ENCODE peak calls at places on chromosomes 7 and 10, in four cellular contexts. One of them, this sample, is unnamed.

GRCh38 chr7:99579956-99580777 is 17.9 kb upstream of the TMEM225B start:
- DNase-seq in SJSA1: peak
- DNase-seq in fibroblast of villous mesenchyme: peak
- DNase-seq in HuH-7: peak
- DNase-seq in this sample: no peak

GRCh38 chr7:7529328-7529727 is 6.3 kb downstream of the COL28A1 start:
- DNase-seq in SJSA1: no peak
- DNase-seq in fibroblast of villous mesenchyme: no peak
- DNase-seq in HuH-7: no peak
- DNase-seq in this sample: no peak

GRCh38 chr7:130160455-130160854 is 44.8 kb downstream of the TMEM209 start:
- DNase-seq in SJSA1: no peak
- DNase-seq in fibroblast of villous mesenchyme: no peak
- DNase-seq in HuH-7: no peak
- DNase-seq in this sample: no peak

GRCh38 chr10:24255907-24256306 is 47.0 kb downstream of the KIAA1217 start:
- DNase-seq in SJSA1: no peak
- DNase-seq in fibroblast of villous mesenchyme: no peak
- DNase-seq in HuH-7: no peak
- DNase-seq in this sample: no peak

GRCh38 chr10:11326919-11327318 is 284.5 kb downstream of the USP6NL start:
- DNase-seq in SJSA1: no peak
- DNase-seq in fibroblast of villous mesenchyme: no peak
- DNase-seq in HuH-7: no peak
- DNase-seq in this sample: no peak

GRCh38 chr10:70370766-70371165 is 11.7 kb downstream of the LRRC20 start:
- DNase-seq in SJSA1: no peak
- DNase-seq in fibroblast of villous mesenchyme: no peak
- DNase-seq in HuH-7: no peak
- DNase-seq in this sample: no peak

GRCh38 chr7:78605131-78605530 is 806.6 kb downstream of the PHTF2 start:
- DNase-seq in SJSA1: no peak
- DNase-seq in fibroblast of villous mesenchyme: peak
- DNase-seq in HuH-7: no peak
- DNase-seq in this sample: no peak

GRCh38 chr10:107579970-107580369 is 415.5 kb upstream of the SORCS1 start:
- DNase-seq in SJSA1: no peak
- DNase-seq in fibroblast of villous mesenchyme: no peak
- DNase-seq in HuH-7: no peak
- DNase-seq in this sample: no peak

GRCh38 chr7:21198929-21199328 is 229.0 kb upstream of the SP4 start:
- DNase-seq in SJSA1: no peak
- DNase-seq in fibroblast of villous mesenchyme: no peak
- DNase-seq in HuH-7: no peak
- DNase-seq in this sample: no peak

GRCh38 chr7:103131225-103131624 is 17.7 kb downstream of the NAPEPLD start:
- DNase-seq in SJSA1: no peak
- DNase-seq in fibroblast of villous mesenchyme: no peak
- DNase-seq in HuH-7: no peak
- DNase-seq in this sample: no peak

GRCh38 chr7:27433581-27433980 is 191.0 kb downstream of the EVX1 start:
- DNase-seq in SJSA1: no peak
- DNase-seq in fibroblast of villous mesenchyme: no peak
- DNase-seq in HuH-7: no peak
- DNase-seq in this sample: no peak

GRCh38 chr10:80333985-80334384 is 22.6 kb downstream of the DYDC1 start:
- DNase-seq in SJSA1: no peak
- DNase-seq in fibroblast of villous mesenchyme: no peak
- DNase-seq in HuH-7: no peak
- DNase-seq in this sample: no peak

GRCh38 chr7:159040146-159040545 is 104.5 kb downstream of the VIPR2 start:
- DNase-seq in SJSA1: no peak
- DNase-seq in fibroblast of villous mesenchyme: no peak
- DNase-seq in HuH-7: no peak
- DNase-seq in this sample: no peak